ENCODE peak calls at places on chromosomes 5 and 9, in eight cellular contexts. X, V, J, A, G, Y, M and W are unnamed samples. For H3K9me3, the result is how much of the 10 kb centered on the place peaks cover.

GRCh38 chr9:79185866-79186265 is 385.9 kb upstream of the TLE4 start:
- DNase-seq in X (no peak), V (no peak), J (no peak), A (no peak), G (no peak), Y (no peak), M (no peak), W (no peak)

GRCh38 chr9:129333961-129334743 is 156.1 kb upstream of the IER5L start:
- DNase-seq in X (no peak), V (peak), J (peak), A (no peak), G (peak), Y (peak), M (peak), W (peak)

GRCh38 chr9:68781866-68782265 is 76.8 kb downstream of the PIP5K1B start:
- DNase-seq in X (no peak), V (no peak), J (no peak), A (no peak), G (no peak), Y (no peak), M (no peak), W (no peak)

GRCh38 chr5:61967681-61968080 is 338.3 kb upstream of the KIF2A start:
- DNase-seq in X (no peak), V (no peak), J (no peak), A (no peak), G (no peak), Y (no peak), M (no peak), W (no peak)

GRCh38 chr5:159987031-159987674 is 21.8 kb upstream of the TTC1 start:
- DNase-seq in X (peak), V (peak), J (peak), A (peak), G (peak), Y (peak), M (peak), W (peak)

GRCh38 chr5:919356-920000 is 26.8 kb downstream of the TRIP13 start:
- DNase-seq in X (no peak), V (no peak), J (peak), A (no peak), G (no peak), Y (no peak), M (no peak), W (no peak)

GRCh38 chr5:117594165-117594564 is 1019.5 kb upstream of the SEMA6A start:
- DNase-seq in X (no peak), V (no peak), J (no peak), A (no peak), G (no peak), Y (peak), M (no peak), W (peak)

GRCh38 chr9:113541019-113541900 is 77.7 kb downstream of the RGS3 start:
- DNase-seq in X (peak), V (peak), J (peak), A (no peak), G (peak), Y (no peak), M (no peak), W (no peak)

GRCh38 chr9:127897194-127897692 is 2.2 kb downstream of the ST6GALNAC6 start:
- DNase-seq in X (peak), V (peak), J (peak), A (no peak), G (peak), Y (peak), M (no peak), W (peak)

GRCh38 chr9:118575341-118576070 is 793.7 kb downstream of the BRINP1 start:
- DNase-seq in X (no peak), V (no peak), J (no peak), A (no peak), G (no peak), Y (no peak), M (no peak), W (no peak)

GRCh38 chr9:137055385-137056364 is 1.8 kb upstream of the ENTPD2 start:
- DNase-seq in X (no peak), V (no peak), J (no peak), A (no peak), G (peak), Y (peak), M (no peak), W (peak)

GRCh38 chr5:115194671-115195070 is 25.0 kb upstream of the TRIM36 start:
- DNase-seq in X (no peak), V (no peak), J (no peak), A (no peak), G (peak), Y (no peak), M (no peak), W (no peak)

GRCh38 chr9:92265159-92265558 is 28.3 kb downstream of the IARS1 start:
- DNase-seq in X (no peak), V (no peak), J (no peak), A (no peak), G (no peak), Y (no peak), M (no peak), W (no peak)

GRCh38 chr5:137741718-137742117 is 5.8 kb upstream of the KLHL3 start:
- DNase-seq in X (no peak), V (no peak), J (no peak), A (no peak), G (no peak), Y (no peak), M (no peak), W (no peak)

GRCh38 chr5:158992104-158992740 is 107.5 kb downstream of the EBF1 start:
- DNase-seq in X (no peak), V (no peak), J (no peak), A (no peak), G (no peak), Y (no peak), M (no peak), W (no peak)

GRCh38 chr9:36961568-36962360 is 72.3 kb downstream of the PAX5 start:
- DNase-seq in X (no peak), V (peak), J (peak), A (no peak), G (no peak), Y (no peak), M (no peak), W (no peak)

GRCh38 chr9:91978739-91979414 is 28.8 kb upstream of the ROR2 start:
- DNase-seq in X (peak), V (peak), J (peak), A (no peak), G (peak), Y (no peak), M (no peak), W (no peak)

GRCh38 chr5:76674330-76675066 is 41.4 kb upstream of the F2R start:
- DNase-seq in X (no peak), V (no peak), J (no peak), A (no peak), G (no peak), Y (no peak), M (no peak), W (no peak)

GRCh38 chr5:32559411-32559810 is 25.9 kb upstream of the SUB1 start:
- DNase-seq in X (no peak), V (no peak), J (no peak), A (no peak), G (no peak), Y (no peak), M (no peak), W (no peak)

GRCh38 chr5:78533356-78533755 is 115.2 kb downstream of the LHFPL2 start:
- DNase-seq in X (peak), V (no peak), J (no peak), A (no peak), G (no peak), Y (no peak), M (no peak), W (no peak)

GRCh38 chr5:67246108-67246507 is 49.5 kb upstream of the CD180 start:
- DNase-seq in X (peak), V (peak), J (no peak), A (peak), G (no peak), Y (no peak), M (no peak), W (no peak)

GRCh38 chr9:16003785-16004184 is 450.9 kb downstream of the CCDC171 start:
- DNase-seq in X (no peak), V (no peak), J (no peak), A (no peak), G (no peak), Y (no peak), M (no peak), W (no peak)

GRCh38 chr9:78383130-78383529 is 86.2 kb downstream of the PSAT1 start:
- DNase-seq in X (peak), V (no peak), J (no peak), A (no peak), G (no peak), Y (no peak), M (no peak), W (no peak)

GRCh38 chr5:138620661-138621224 is 45.5 kb upstream of the HSPA9 start:
- DNase-seq in X (no peak), V (no peak), J (no peak), A (no peak), G (no peak), Y (no peak), M (no peak), W (no peak)

GRCh38 chr5:173027905-173028304 is 28.2 kb upstream of the CREBRF start:
- DNase-seq in X (no peak), V (no peak), J (no peak), A (no peak), G (no peak), Y (no peak), M (no peak), W (no peak)
- H3K4me3 ChIP-seq in X (no peak), V (no peak), J (no peak), A (no peak), G (no peak), Y (no peak), M (no peak), W (no peak)

DNA sequence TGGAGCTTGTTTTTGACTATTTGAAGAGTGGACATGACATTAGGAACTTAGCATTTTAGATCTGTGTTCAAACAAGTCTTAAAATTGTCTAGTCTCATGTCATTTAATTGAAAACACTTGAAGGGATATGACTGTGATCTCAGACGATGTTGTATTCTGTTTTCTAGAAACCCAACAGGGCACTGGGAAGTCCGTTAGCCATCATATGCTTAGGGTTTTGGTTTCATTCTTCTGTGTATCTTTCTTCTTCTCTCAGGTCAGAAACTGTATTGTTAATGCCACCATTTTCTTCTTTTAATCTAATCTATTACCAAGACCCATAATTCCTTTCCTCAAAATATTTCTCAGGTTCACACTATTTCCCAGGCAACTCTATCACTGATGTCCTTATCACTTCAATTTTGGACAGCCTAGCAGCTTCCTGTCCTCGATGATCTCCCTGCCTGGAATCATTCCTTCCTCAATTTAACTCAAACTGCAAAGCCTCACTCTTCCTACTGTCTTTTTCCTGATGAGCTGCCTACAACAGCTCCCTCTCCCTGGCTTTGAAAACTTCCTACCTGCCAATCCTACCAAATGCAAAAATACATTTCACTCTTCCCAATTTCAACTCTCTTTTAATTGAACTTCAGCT is 77.7 kb downstream of the MEF2C start:
- DNase-seq in X (no peak), V (no peak), J (no peak), A (no peak), G (no peak), Y (no peak), M (no peak), W (no peak)
- H3K27ac ChIP-seq in X (no peak), V (no peak), J (no peak), A (no peak), G (no peak), Y (peak), M (no peak), W (no peak)

DNA sequence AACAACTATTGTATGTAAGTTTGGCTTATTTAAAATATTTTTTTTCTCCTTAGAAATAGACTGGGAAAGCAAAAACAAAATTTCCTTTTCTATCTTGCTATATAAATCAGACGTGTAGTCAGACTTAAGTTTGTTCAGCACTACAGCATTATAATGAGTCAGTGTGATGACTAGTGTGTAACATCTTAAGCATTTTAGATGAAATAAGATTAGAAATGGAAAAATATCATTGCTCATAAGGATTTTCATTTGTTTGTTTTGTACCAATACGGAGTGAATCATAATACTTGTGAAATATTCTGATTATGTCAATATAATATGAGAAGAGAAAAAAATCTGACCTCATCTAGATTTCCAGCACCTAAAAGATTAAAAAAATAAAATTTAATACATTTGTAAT is 64.7 kb upstream of the RICTOR start:
- DNase-seq in X (no peak), V (no peak), J (no peak), A (no peak), G (no peak), Y (no peak), M (no peak), W (no peak)
- H3K9me3 ChIP-seq in X (under half), V (under half), J (under half), A (under half), G (under half), Y (under half), M (under half), W (under half)

GRCh38 chr5:167623354-167623753 is 668.1 kb upstream of the WWC1 start:
- DNase-seq in X (no peak), V (no peak), J (no peak), A (no peak), G (no peak), Y (no peak), M (no peak), W (no peak)
- H3K4me3 ChIP-seq in X (no peak), V (no peak), J (peak), A (no peak), G (no peak), Y (no peak), M (no peak), W (no peak)